ENCODE peak calls at places on chromosomes 3 and 15, in six cellular contexts. W, F, H, B, V and L are unnamed samples.

GRCh38 chr15:38453971-38454686 is at the start of gene FAM98B:
- DNase-seq in W (peak; percentile 83), F (peak; percentile 85), H (peak; percentile 89), B (peak; percentile 95), V (peak; percentile 85), L (peak; percentile 92)

GRCh38 chr3:127104586-127104985 is 88.3 kb upstream of the PRR23E start:
- DNase-seq in W (no peak), F (no peak), H (no peak), B (no peak), V (no peak), L (no peak)

GRCh38 chr15:52496776-52497470 is 31.8 kb downstream of the MYO5A start:
- DNase-seq in W (peak; percentile 34), F (peak; percentile 87), H (no peak), B (no peak), V (no peak), L (no peak)

GRCh38 chr3:124257332-124257864 is 265.5 kb upstream of the ROPN1 start:
- DNase-seq in W (no peak), F (no peak), H (no peak), B (no peak), V (no peak), L (no peak)

GRCh38 chr3:127059032-127059560 is 76.2 kb downstream of the PLXNA1 start:
- DNase-seq in W (no peak), F (no peak), H (no peak), B (no peak), V (no peak), L (no peak)

GRCh38 chr3:137410028-137410427 is 354.1 kb upstream of the SOX14 start:
- DNase-seq in W (no peak), F (no peak), H (no peak), B (no peak), V (no peak), L (no peak)

GRCh38 chr3:193744048-193744821 is 151.2 kb downstream of the OPA1 start:
- DNase-seq in W (peak; percentile 13), F (no peak), H (no peak), B (no peak), V (peak; percentile 35), L (peak; percentile 64)

GRCh38 chr3:52072020-52072419 is 15.6 kb upstream of the DUSP7 start:
- DNase-seq in W (no peak), F (no peak), H (no peak), B (no peak), V (no peak), L (no peak)

GRCh38 chr3:9721015-9721697 is 10.4 kb upstream of the BRPF1 start:
- DNase-seq in W (no peak), F (peak; percentile 37), H (no peak), B (no peak), V (no peak), L (no peak)

GRCh38 chr3:61944736-61945135 is 383.4 kb downstream of the PTPRG start:
- DNase-seq in W (no peak), F (no peak), H (no peak), B (no peak), V (no peak), L (no peak)

GRCh38 chr3:46359748-46360509 is 6.0 kb downstream of the CCR2 start:
- DNase-seq in W (peak; percentile 28), F (peak; percentile 21), H (peak; percentile 30), B (no peak), V (no peak), L (no peak)

GRCh38 chr3:123586131-123586530 is 1.3 kb upstream of the HACD2 start:
- DNase-seq in W (peak; percentile 54), F (no peak), H (peak; percentile 18), B (no peak), V (peak; percentile 18), L (peak; percentile 75)

GRCh38 chr15:85545757-85546156 is 165.4 kb downstream of the AKAP13 start:
- DNase-seq in W (no peak), F (no peak), H (no peak), B (no peak), V (no peak), L (no peak)

GRCh38 chr15:64356443-64357040 is 569 bp upstream of the CSNK1G1 start:
- DNase-seq in W (peak; percentile 81), F (peak; percentile 87), H (peak; percentile 5), B (no peak), V (no peak), L (no peak)

GRCh38 chr3:72595376-72595775 is 252.9 kb downstream of the SHQ1 start:
- DNase-seq in W (peak; percentile 6), F (no peak), H (no peak), B (no peak), V (peak; percentile 61), L (no peak)

GRCh38 chr15:90037961-90038633 is 37.0 kb downstream of the ZNF710 start:
- DNase-seq in W (peak; percentile 83), F (peak; percentile 53), H (no peak), B (no peak), V (peak; percentile 51), L (no peak)

GRCh38 chr15:62539236-62539635 is 374.2 kb upstream of the C2CD4B start:
- DNase-seq in W (no peak), F (no peak), H (no peak), B (no peak), V (no peak), L (peak; percentile 22)

GRCh38 chr3:64221564-64222257 is 3.6 kb downstream of the PRICKLE2 start:
- DNase-seq in W (no peak), F (no peak), H (no peak), B (no peak), V (no peak), L (no peak)
- H3K4me3 ChIP-seq in W (no peak overlapping the region), F (no peak overlapping the region), H (no peak overlapping the region), B (no peak overlapping the region), V (no peak overlapping the region), L (no peak overlapping the region)

GRCh38 chr15:43941555-43941954 is 114.8 kb downstream of the WDR76 start:
- DNase-seq in W (no peak), F (no peak), H (no peak), B (no peak), V (no peak), L (no peak)

GRCh38 chr15:43942157-43942556 is 115.4 kb downstream of the WDR76 start:
- DNase-seq in W (no peak), F (no peak), H (no peak), B (no peak), V (no peak), L (no peak)

GRCh38 chr15:43943511-43943910 is 116.7 kb downstream of the WDR76 start:
- DNase-seq in W (peak; percentile 74), F (peak; percentile 77), H (no peak), B (no peak), V (no peak), L (no peak)

GRCh38 chr15:43941071-43941470 is 114.3 kb downstream of the WDR76 start:
- DNase-seq in W (no peak), F (no peak), H (no peak), B (no peak), V (no peak), L (no peak)

DNA sequence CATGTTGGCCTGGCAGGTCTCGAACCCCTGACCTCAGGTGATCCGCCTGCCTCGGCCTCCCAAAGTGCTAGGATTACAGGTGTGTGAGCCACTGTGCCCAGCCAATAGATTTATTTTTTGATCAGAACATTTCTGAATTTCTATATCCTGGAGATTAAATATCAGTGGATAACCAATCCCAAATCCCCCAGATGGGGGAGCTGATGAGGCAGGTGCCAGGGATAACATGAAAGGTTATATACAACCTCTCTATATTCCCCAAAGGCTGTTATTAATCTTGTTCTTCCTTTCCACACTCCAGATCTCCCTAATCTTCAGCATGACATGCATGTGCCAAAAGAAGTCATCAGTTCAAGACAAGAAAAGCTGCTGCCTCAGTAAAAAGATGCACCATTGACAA is 112.3 kb downstream of the WDR76 start:
- DNase-seq in W (no peak), F (peak; percentile 33), H (no peak), B (no peak), V (peak; percentile 19), L (peak; percentile 34)
- H3K9ac ChIP-seq in W (no peak overlapping the region), F (no peak overlapping the region), H (no peak overlapping the region), B (no peak overlapping the region), V (no peak overlapping the region), L (no peak overlapping the region)

DNA sequence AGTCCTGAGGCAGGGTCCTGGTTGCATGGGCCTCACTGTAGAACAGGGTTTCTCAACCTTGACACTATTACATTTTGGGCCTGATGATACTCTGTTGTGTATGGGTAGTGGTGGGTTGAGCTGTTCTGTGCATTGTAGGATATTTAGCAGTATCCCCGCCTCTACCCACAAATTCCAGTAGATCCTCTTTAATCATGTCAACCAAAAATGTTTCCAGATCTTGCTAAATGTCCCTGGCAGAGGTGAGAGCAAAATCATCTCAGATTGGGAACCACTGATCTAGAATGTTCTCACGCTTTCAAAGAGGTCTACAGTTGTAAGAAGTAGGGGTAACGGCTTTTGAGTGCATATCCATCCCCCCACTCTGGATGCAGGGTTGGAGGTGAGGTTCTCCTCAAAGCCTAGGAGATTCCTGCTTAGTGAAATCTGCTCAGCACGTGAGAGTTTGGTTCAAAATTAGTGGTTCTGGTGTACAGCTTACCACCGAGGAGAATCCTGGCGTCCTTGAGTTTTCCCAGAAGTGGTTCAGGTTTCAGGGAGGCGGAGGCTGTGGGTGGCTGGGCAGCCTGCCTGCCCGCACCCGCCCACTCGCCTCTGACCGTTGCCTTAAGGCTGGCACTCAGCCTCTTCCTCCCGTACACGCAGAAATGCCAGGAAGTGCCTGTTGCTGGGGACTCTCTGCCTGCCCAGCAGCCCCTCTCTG is 5.3 kb downstream of the ACVR2B start:
- DNase-seq in W (peak; percentile 54), F (peak; percentile 22), H (no peak), B (peak; percentile 85), V (no peak), L (peak; percentile 68)
- H3K4me3 ChIP-seq in W (no peak overlapping the region), F (no peak overlapping the region), H (no peak overlapping the region), B (peak overlapping the region; percentile 42), V (no peak overlapping the region), L (peak overlapping the region; percentile 28)

DNA sequence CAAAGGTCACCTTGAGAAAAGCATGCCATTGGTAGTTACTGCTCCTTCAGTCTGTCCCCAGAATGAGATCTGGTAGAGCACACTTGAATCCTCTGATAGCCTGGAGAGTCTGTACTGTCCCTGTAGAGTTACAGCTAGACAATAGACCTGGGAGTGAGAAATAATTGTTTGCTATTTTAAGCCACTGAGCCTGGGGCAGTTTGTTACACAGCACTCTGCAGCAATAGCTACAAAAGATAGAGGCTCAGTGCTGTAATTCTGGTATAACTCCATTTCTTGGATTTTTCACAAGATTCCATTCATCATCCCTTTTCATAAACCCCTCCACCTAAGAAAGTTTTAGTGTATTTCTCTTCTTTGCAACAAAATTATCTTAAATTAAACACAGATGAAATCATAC is 242.7 kb upstream of the ARRDC4 start:
- DNase-seq in W (no peak), F (no peak), H (no peak), B (no peak), V (no peak), L (no peak)
- H3K9ac ChIP-seq in W (no peak overlapping the region), F (no peak overlapping the region), H (no peak overlapping the region), B (no peak overlapping the region), V (no peak overlapping the region), L (no peak overlapping the region)

DNA sequence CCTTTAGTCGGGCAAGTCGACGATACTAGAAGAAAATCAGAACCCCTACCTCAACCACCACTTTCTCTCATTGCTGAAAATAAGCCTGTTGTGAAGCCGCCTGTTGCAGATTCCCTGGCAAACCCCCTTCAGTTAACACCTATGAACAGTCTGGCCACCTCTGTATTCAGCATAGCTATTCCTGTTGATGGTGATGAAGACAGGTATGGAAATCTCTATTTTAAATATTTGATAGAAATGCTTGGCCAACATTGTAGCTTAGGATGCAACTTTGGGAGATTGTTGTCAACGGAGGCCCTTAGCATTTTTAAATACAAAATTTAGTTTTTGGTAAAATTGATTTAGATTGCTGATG is 3.0 kb downstream of the TSC22D2 start:
- DNase-seq in W (no peak), F (no peak), H (no peak), B (no peak), V (no peak), L (no peak)
- H3K4me3 ChIP-seq in W (peak overlapping the region; percentile 97), F (peak overlapping the region; percentile 76), H (peak overlapping the region; percentile 93), B (peak overlapping the region; percentile 94), V (peak overlapping the region; percentile 81), L (peak overlapping the region; percentile 97)

GRCh38 chr3:5217824-5218595 is 30.5 kb downstream of the EDEM1 start:
- DNase-seq in W (peak; percentile 74), F (peak; percentile 51), H (no peak), B (no peak), V (no peak), L (no peak)
- H3K9ac ChIP-seq in W (no peak overlapping the region), F (no peak overlapping the region), H (no peak overlapping the region), B (peak overlapping the region; percentile 46), V (no peak overlapping the region), L (no peak overlapping the region)